ENCODE peak calls at places on chromosome X, in six cellular contexts. One of them, this sample, is unnamed.

GRCh38 chrX:67893931-67894330 is 350.1 kb downstream of the AR start:
- DNase-seq in ovary: no peak
- DNase-seq in tibial nerve: no peak
- DNase-seq in H1: no peak
- DNase-seq in stomach: no peak
- DNase-seq in K562: peak
- DNase-seq in this sample: no peak

GRCh38 chrX:107706309-107706708 is 69.3 kb downstream of the TSC22D3 start:
- DNase-seq in K562: no peak
- DNase-seq in tibial nerve: no peak
- DNase-seq in ovary: no peak
- DNase-seq in stomach: no peak
- DNase-seq in H1: no peak
- DNase-seq in this sample: peak

GRCh38 chrX:121102101-121102500 is 54.7 kb downstream of the GLUD2 start:
- DNase-seq in stomach: no peak
- DNase-seq in H1: no peak
- DNase-seq in K562: no peak
- DNase-seq in ovary: no peak
- DNase-seq in tibial nerve: no peak
- DNase-seq in this sample: no peak

GRCh38 chrX:11242704-11243103 is 50.5 kb upstream of the AMELX start:
- DNase-seq in ovary: no peak
- DNase-seq in stomach: no peak
- DNase-seq in H1: no peak
- DNase-seq in K562: no peak
- DNase-seq in tibial nerve: no peak
- DNase-seq in this sample: no peak

GRCh38 chrX:40152173-40152705 is 54.5 kb upstream of the BCOR start:
- DNase-seq in K562: peak
- DNase-seq in tibial nerve: no peak
- DNase-seq in ovary: no peak
- DNase-seq in H1: peak
- DNase-seq in stomach: peak
- DNase-seq in this sample: peak

GRCh38 chrX:78652971-78653822 is 5.9 kb downstream of the RTL3 start:
- DNase-seq in stomach: no peak
- DNase-seq in ovary: no peak
- DNase-seq in K562: no peak
- DNase-seq in H1: no peak
- DNase-seq in tibial nerve: no peak
- DNase-seq in this sample: no peak

GRCh38 chrX:65707153-65707552 is 39.7 kb downstream of the MSN start:
- DNase-seq in tibial nerve: no peak
- DNase-seq in K562: no peak
- DNase-seq in ovary: no peak
- DNase-seq in H1: no peak
- DNase-seq in stomach: no peak
- DNase-seq in this sample: no peak

GRCh38 chrX:133269168-133269567 is 51.0 kb upstream of the TFDP3 start:
- DNase-seq in stomach: no peak
- DNase-seq in H1: no peak
- DNase-seq in tibial nerve: no peak
- DNase-seq in ovary: no peak
- DNase-seq in K562: no peak
- DNase-seq in this sample: no peak

GRCh38 chrX:94401426-94401825 is 727.4 kb downstream of the FAM133A start:
- DNase-seq in tibial nerve: no peak
- DNase-seq in stomach: peak
- DNase-seq in ovary: no peak
- DNase-seq in K562: no peak
- DNase-seq in H1: no peak
- DNase-seq in this sample: no peak

GRCh38 chrX:94400488-94400887 is 726.5 kb downstream of the FAM133A start:
- DNase-seq in ovary: no peak
- DNase-seq in stomach: peak
- DNase-seq in K562: no peak
- DNase-seq in H1: no peak
- DNase-seq in tibial nerve: no peak
- DNase-seq in this sample: no peak
- H3K27ac ChIP-seq in ovary: no peak
- H3K27ac ChIP-seq in stomach: no peak
- H3K27ac ChIP-seq in K562: no peak
- H3K27ac ChIP-seq in H1: no peak
- H3K27ac ChIP-seq in tibial nerve: no peak
- H3K27ac ChIP-seq in this sample: no peak

GRCh38 chrX:115452256-115452655 is 108.7 kb upstream of the PLS3 start:
- DNase-seq in K562: no peak
- DNase-seq in ovary: no peak
- DNase-seq in stomach: no peak
- DNase-seq in H1: no peak
- DNase-seq in tibial nerve: no peak
- DNase-seq in this sample: no peak
- TF ChIP-seq EP300 in K562: no peak
- TF ChIP-seq EP300 in ovary: no peak
- TF ChIP-seq EP300 in stomach: no peak
- TF ChIP-seq EP300 in H1: no peak
- TF ChIP-seq EP300 in tibial nerve: no peak
- TF ChIP-seq EP300 in this sample: no peak

GRCh38 chrX:57595381-57595811 is 3.6 kb downstream of the ZXDB start:
- DNase-seq in stomach: no peak
- DNase-seq in H1: no peak
- DNase-seq in tibial nerve: no peak
- DNase-seq in K562: no peak
- DNase-seq in ovary: peak
- DNase-seq in this sample: peak
- H3K27ac ChIP-seq in stomach: no peak
- H3K27ac ChIP-seq in H1: no peak
- H3K27ac ChIP-seq in tibial nerve: no peak
- H3K27ac ChIP-seq in K562: no peak
- H3K27ac ChIP-seq in ovary: no peak
- H3K27ac ChIP-seq in this sample: peak

DNA sequence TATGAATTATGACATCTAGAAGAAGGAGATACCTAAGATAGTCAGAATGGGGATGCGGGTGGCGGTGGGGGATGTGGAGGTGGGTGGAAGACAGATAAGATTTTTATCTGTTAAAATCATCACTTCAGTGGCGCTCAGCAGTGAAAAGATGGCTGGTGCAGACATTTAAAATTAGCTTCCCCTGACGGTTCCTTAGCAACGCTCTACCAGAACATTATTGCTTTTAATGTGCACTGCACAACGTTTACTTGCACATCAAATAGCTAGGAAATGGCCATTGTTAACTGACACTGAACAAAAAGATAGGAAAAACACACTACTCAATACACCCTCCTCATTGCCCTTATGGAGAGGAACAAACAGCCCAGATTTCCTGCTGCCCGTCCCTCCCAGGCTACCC is 61.0 kb upstream of the FTHL17 start:
- DNase-seq in K562: no peak
- DNase-seq in tibial nerve: no peak
- DNase-seq in ovary: no peak
- DNase-seq in stomach: no peak
- DNase-seq in H1: no peak
- DNase-seq in this sample: no peak
- TF ChIP-seq EP300 in K562: no peak
- TF ChIP-seq EP300 in tibial nerve: no peak
- TF ChIP-seq EP300 in ovary: no peak
- TF ChIP-seq EP300 in stomach: no peak
- TF ChIP-seq EP300 in H1: no peak
- TF ChIP-seq EP300 in this sample: no peak

DNA sequence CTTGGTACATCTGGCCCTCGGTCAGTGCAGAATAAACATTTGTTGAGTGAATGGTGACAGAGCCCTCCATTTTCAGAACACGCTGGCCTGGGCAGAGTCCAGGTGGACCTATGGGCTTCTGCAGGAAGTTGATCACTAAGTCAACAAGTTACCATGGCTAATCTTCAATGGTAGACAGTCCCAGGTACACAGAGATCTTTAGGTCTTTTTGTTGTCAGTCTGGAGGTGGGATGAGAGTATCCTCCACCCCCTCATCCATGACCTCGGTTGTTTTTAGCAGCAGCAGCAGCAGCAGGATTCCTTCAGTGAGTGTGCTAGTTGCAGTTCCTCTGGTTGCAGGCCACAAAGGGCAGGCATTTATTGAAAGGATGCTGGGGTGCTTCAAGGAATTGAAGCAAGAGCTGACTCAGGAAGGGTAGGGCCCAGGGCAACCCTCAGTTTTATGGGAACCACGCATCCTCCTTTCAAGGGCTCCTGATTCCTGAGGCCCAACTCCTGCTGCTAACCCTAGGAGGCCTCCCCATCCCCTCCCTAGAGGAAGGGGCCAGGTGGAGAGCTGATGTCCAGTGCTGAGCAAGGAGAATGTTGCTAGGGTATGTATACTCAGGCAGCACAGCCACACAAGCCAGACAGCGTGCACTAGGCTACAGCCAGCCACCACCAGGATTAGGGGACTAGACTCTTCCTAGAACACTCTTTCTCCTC is 1.7 kb upstream of the USP27X start:
- DNase-seq in ovary: no peak
- DNase-seq in K562: no peak
- DNase-seq in tibial nerve: no peak
- DNase-seq in stomach: peak
- DNase-seq in H1: no peak
- DNase-seq in this sample: no peak
- H3K27ac ChIP-seq in ovary: peak
- H3K27ac ChIP-seq in K562: no peak
- H3K27ac ChIP-seq in tibial nerve: peak
- H3K27ac ChIP-seq in stomach: peak
- H3K27ac ChIP-seq in H1: no peak
- H3K27ac ChIP-seq in this sample: peak

GRCh38 chrX:261167-261857 is 19.9 kb upstream of the PLCXD1 start:
- DNase-seq in stomach: peak
- DNase-seq in H1: no peak
- DNase-seq in ovary: no peak
- DNase-seq in tibial nerve: no peak
- DNase-seq in K562: peak
- DNase-seq in this sample: peak
- TF ChIP-seq EP300 in stomach: no peak
- TF ChIP-seq EP300 in H1: no peak
- TF ChIP-seq EP300 in ovary: no peak
- TF ChIP-seq EP300 in tibial nerve: no peak
- TF ChIP-seq EP300 in K562: no peak
- TF ChIP-seq EP300 in this sample: no peak